ENCODE peak calls at places on chromosomes 5 and 9, in nine cellular contexts. K is astrocyte, A is GM23248, S is HepG2, J is mammary epithelial cell, Q is fibroblast of lung, F is HCT116, Y is MM.1S, I is endothelial cell of umbilical vein. T is an unnamed sample.

GRCh38 chr5:150411245-150411979 is 1.3 kb downstream of the CD74 start:
- DNase-seq in S (no peak), F (no peak), I (no peak), Q (no peak), A (peak), J (no peak), K (no peak), Y (peak), T (peak)

GRCh38 chr9:84846501-84847323 is 177.2 kb downstream of the NTRK2 start:
- DNase-seq in Y (no peak), F (no peak), Q (peak), I (no peak), K (no peak), S (no peak), J (peak), A (no peak), T (no peak)

GRCh38 chr9:114696814-114697544 is 15.0 kb upstream of the TEX48 start:
- DNase-seq in J (peak), F (no peak), A (peak), I (no peak), K (peak), Q (peak), S (no peak), Y (peak), T (no peak)

GRCh38 chr9:133980864-133981588 is 11.1 kb downstream of the VAV2 start:
- DNase-seq in Y (no peak), J (no peak), A (no peak), Q (no peak), S (no peak), I (no peak), K (no peak), F (no peak), T (no peak)

GRCh38 chr5:143405747-143406098 is 2.2 kb upstream of the NR3C1 start:
- DNase-seq in A (no peak), F (no peak), J (no peak), K (no peak), S (no peak), I (no peak), Y (no peak), Q (no peak), T (no peak)

GRCh38 chr5:141479776-141480175 is 4.0 kb downstream of the PCDHGC3 start:
- DNase-seq in S (no peak), Q (no peak), I (no peak), Y (no peak), F (no peak), J (no peak), A (peak), K (no peak), T (no peak)

GRCh38 chr9:27371382-27371781 is 74.4 kb upstream of the EQTN start:
- DNase-seq in Q (peak), S (no peak), I (no peak), F (peak), Y (no peak), K (no peak), J (peak), A (no peak), T (no peak)

GRCh38 chr5:107447587-107447986 is 223.2 kb downstream of the EFNA5 start:
- DNase-seq in S (no peak), A (no peak), Q (no peak), J (no peak), Y (no peak), K (no peak), F (no peak), I (no peak), T (no peak)

GRCh38 chr5:119537704-119538103 is 85.4 kb downstream of the HSD17B4 start:
- DNase-seq in I (peak), K (peak), S (no peak), F (no peak), Y (peak), J (peak), A (no peak), Q (peak), T (no peak)

GRCh38 chr9:94870793-94871558 is 144.5 kb downstream of the AOPEP start:
- DNase-seq in K (peak), F (no peak), A (peak), I (no peak), S (no peak), Y (peak), Q (peak), J (peak), T (no peak)

GRCh38 chr9:123002754-123003153 is 30.7 kb upstream of the GPR21 start:
- DNase-seq in Q (peak), J (no peak), I (peak), A (no peak), K (peak), F (no peak), Y (no peak), S (no peak), T (peak)

GRCh38 chr9:74639112-74639511 is 142.0 kb downstream of the RORB start:
- DNase-seq in K (no peak), Q (no peak), I (no peak), F (no peak), A (no peak), J (no peak), Y (no peak), S (no peak), T (no peak)

GRCh38 chr5:93894471-93895354 is 153.3 kb upstream of the POU5F2 start:
- DNase-seq in F (peak), Y (no peak), A (peak), J (no peak), Q (no peak), K (no peak), I (peak), S (no peak), T (no peak)

GRCh38 chr9:133733074-133733408 is 5.1 kb downstream of the SARDH start:
- DNase-seq in F (no peak), I (no peak), A (peak), Y (no peak), S (no peak), K (no peak), J (no peak), Q (no peak), T (no peak)

GRCh38 chr9:18268381-18268780 is 205.6 kb upstream of the ADAMTSL1 start:
- DNase-seq in I (peak), S (no peak), Y (no peak), Q (peak), A (peak), J (peak), F (peak), K (peak), T (peak)

GRCh38 chr9:121206516-121207370 is 5.1 kb upstream of the RAB14 start:
- DNase-seq in A (no peak), I (no peak), Q (peak), Y (no peak), J (no peak), S (no peak), K (peak), F (no peak), T (no peak)

GRCh38 chr5:150017606-150018005 is 17.1 kb downstream of the HMGXB3 start:
- DNase-seq in A (peak), K (peak), Q (peak), S (no peak), F (no peak), J (peak), Y (no peak), I (peak), T (no peak)

GRCh38 chr9:37531699-37532098 is 44.5 kb downstream of the FBXO10 start:
- DNase-seq in Y (peak), I (no peak), J (no peak), Q (no peak), A (no peak), K (no peak), F (no peak), S (no peak), T (no peak)

GRCh38 chr5:65062684-65063083 is 294.0 kb downstream of the CWC27 start:
- DNase-seq in J (peak), S (no peak), K (peak), Q (peak), I (peak), F (no peak), A (peak), Y (no peak), T (no peak)

GRCh38 chr5:67249590-67249895 is 52.9 kb upstream of the CD180 start:
- DNase-seq in I (no peak), F (no peak), Y (no peak), Q (no peak), S (no peak), J (no peak), K (no peak), A (no peak), T (no peak)

GRCh38 chr5:126101901-126102300 is 321.3 kb upstream of the GRAMD2B start:
- DNase-seq in A (no peak), K (no peak), S (no peak), Y (no peak), Q (no peak), I (no peak), F (no peak), J (no peak), T (no peak)

GRCh38 chr9:636931-637591 is 204.4 kb upstream of the DMRT1 start:
- DNase-seq in J (no peak), F (no peak), S (no peak), K (no peak), I (no peak), Q (no peak), A (no peak), Y (no peak), T (no peak)

GRCh38 chr5:130055572-130055971 is 151.3 kb downstream of the CHSY3 start:
- DNase-seq in A (peak), Q (no peak), Y (no peak), I (no peak), F (no peak), J (no peak), K (no peak), S (no peak), T (no peak)

GRCh38 chr5:77864997-77865396 is 88.9 kb upstream of the TBCA start:
- DNase-seq in A (no peak), J (no peak), Y (no peak), F (no peak), K (no peak), I (no peak), S (no peak), Q (no peak), T (no peak)

GRCh38 chr5:172417130-172417802 is 37.1 kb downstream of the SH3PXD2B start:
- DNase-seq in S (no peak), Y (no peak), J (no peak), A (peak), Q (no peak), K (no peak), F (no peak), I (no peak), T (no peak)

GRCh38 chr9:127809562-127810377 is 7.1 kb downstream of the FPGS start:
- DNase-seq in S (no peak), Y (no peak), J (peak), K (no peak), I (no peak), A (peak), F (no peak), Q (peak), T (peak)

GRCh38 chr9:18352716-18353115 is 121.2 kb upstream of the ADAMTSL1 start:
- DNase-seq in S (no peak), J (no peak), Y (no peak), Q (no peak), A (no peak), K (no peak), I (no peak), F (no peak), T (no peak)

GRCh38 chr9:17907780-17908513 is 329.1 kb downstream of the SH3GL2 start:
- DNase-seq in I (no peak), Y (no peak), J (no peak), Q (no peak), S (no peak), F (no peak), K (no peak), A (no peak), T (no peak)

GRCh38 chr5:176606032-176606431 is 3.9 kb downstream of the GPRIN1 start:
- DNase-seq in A (no peak), K (no peak), Q (no peak), S (no peak), Y (no peak), I (no peak), F (no peak), J (no peak), T (no peak)

GRCh38 chr9:81537964-81538363 is 151.4 kb downstream of the TLE1 start:
- DNase-seq in K (no peak), S (no peak), J (no peak), Y (no peak), F (no peak), A (no peak), I (no peak), Q (no peak), T (no peak)

GRCh38 chr9:97366889-97367288 is 45.0 kb upstream of the TDRD7 start:
- DNase-seq in F (no peak), Y (no peak), Q (no peak), J (no peak), A (no peak), I (no peak), S (no peak), K (no peak), T (no peak)

GRCh38 chr9:80811662-80812061 is 877.7 kb downstream of the TLE1 start:
- DNase-seq in Q (no peak), J (no peak), Y (no peak), K (no peak), S (no peak), I (no peak), A (no peak), F (no peak), T (no peak)

GRCh38 chr5:54905942-54906537 is 79.4 kb downstream of the ESM1 start:
- DNase-seq in I (peak), Q (peak), J (peak), A (peak), Y (peak), F (peak), K (no peak), S (peak), T (peak)

GRCh38 chr5:124599048-124599973 is 147.1 kb downstream of the ZNF608 start:
- DNase-seq in S (peak), Q (peak), K (peak), I (peak), J (peak), F (no peak), A (peak), Y (no peak), T (no peak)

GRCh38 chr5:68187268-68188055 is 28.1 kb upstream of the PIK3R1 start:
- DNase-seq in F (no peak), Q (peak), I (peak), J (no peak), Y (no peak), A (no peak), S (no peak), K (peak), T (peak)

GRCh38 chr5:131272365-131273123 is 8.7 kb downstream of the CDC42SE2 start:
- DNase-seq in K (no peak), S (no peak), J (no peak), Y (peak), A (no peak), F (no peak), I (no peak), Q (peak), T (no peak)

GRCh38 chr9:130908878-130909356 is 12.3 kb upstream of the QRFP start:
- DNase-seq in F (no peak), K (no peak), J (no peak), A (no peak), I (no peak), Y (no peak), Q (no peak), S (no peak), T (no peak)
- TF ChIP-seq EZH2 in F (no peak), K (no peak), J (no peak), A (no peak), I (no peak), Y (no peak), Q (no peak), S (no peak), T (no peak)

DNA sequence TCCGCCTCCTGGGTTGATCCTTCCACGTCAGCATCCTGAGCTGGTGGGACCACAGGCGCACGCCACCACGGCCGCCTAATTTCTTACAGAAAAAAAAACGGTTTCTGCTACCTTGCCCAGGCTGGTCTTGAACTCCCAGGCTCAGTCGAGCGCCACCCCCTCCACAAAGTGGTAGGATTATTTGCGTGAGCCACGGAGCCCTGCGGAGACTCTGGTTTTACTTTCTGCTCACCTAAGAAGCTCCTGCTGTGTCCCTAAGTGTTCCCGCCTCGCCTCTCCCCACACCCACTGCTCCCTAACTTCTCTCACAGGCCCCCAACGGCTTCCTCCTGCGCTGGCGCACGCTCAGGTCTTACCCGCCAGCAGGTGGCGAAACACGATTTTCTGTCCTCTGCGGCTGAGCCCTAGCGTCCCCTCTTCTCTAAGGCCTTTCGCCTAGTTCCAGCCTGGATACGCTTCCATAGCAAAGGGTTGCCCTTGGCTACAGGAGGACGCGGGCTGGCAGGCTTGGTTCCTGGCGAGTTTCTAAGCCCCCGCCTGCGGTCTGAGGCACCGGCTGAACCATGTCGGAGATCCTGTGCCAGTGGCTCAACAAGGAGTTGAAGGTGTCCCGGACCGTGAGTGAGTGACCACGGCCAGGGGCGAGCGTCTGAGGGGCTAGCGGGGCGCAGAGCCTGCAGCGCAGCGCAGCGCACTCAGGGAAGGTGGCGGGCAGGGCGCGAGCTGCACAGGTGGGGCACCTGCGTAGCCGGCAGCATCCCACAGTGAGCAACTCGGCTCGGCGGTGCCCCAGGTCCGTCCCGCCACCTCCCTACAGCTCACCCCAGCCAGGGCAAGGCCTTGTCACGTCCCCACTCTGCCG is at the start of gene SPEF2:
- DNase-seq in K (peak), S (peak), I (peak), A (peak), Q (peak), F (peak), J (peak), Y (peak), T (peak)
- H3K9ac ChIP-seq in K (peak), S (peak), I (no peak), A (peak), Q (peak), F (peak), J (peak), Y (peak), T (no peak)

DNA sequence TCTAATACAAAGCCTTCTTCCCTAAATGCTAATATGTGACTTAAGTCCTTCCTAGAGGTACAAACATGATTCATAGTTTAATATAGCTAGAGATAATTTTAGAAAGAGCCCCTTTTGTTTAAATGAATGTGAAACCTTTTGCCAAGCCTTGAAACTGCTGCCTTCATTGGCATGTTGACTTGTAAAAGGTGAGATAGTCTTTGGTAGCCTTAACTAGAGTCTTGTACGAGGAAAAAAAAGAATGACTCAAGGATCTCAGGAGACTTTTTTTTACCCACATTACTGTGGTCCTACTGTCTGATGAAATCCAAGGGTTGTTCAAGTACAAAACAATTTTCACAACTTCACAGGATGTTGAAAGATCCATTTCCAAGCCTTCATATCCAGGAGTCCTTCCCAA is 61.2 kb upstream of the FST start:
- DNase-seq in K (peak), A (peak), Y (no peak), Q (peak), S (no peak), F (no peak), J (peak), I (no peak), T (no peak)
- TF ChIP-seq EZH2 in K (no peak), A (no peak), Y (no peak), Q (no peak), S (no peak), F (no peak), J (no peak), I (no peak), T (no peak)

DNA sequence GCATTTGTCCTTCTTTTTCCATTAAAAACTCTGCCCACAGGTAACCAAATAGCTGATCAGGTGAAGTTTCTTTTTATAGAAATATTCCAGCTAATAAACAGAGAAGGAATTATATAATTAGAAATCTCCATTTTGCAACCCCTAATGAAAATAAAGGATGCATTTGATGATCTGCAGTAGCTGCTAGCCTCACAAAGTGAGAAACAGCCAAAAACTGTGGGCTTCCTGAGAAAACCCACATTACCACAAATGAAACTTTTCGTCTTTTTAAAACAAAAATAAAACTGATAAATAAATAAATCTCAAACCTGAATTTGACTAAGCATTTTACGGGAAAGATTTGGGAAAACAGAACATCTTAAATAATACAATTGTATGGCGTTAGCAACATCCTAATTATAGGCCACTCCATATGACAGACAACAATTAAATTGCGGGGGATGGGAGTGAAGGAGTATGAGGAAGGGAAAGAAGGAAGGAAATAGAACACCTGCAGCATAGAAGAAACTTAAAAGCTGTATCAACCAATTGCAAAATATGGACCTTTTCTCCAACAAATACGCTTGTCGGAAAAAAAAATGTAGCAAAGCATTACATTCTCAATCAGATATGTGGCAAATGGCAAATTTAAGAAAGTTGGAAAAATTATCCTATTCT is 283.0 kb upstream of the ITGA1 start:
- DNase-seq in S (no peak), J (no peak), A (no peak), F (no peak), K (no peak), I (no peak), Y (peak), Q (no peak), T (no peak)
- H3K9ac ChIP-seq in S (no peak), J (no peak), A (no peak), F (no peak), K (no peak), I (no peak), Y (no peak), Q (no peak), T (no peak)

DNA sequence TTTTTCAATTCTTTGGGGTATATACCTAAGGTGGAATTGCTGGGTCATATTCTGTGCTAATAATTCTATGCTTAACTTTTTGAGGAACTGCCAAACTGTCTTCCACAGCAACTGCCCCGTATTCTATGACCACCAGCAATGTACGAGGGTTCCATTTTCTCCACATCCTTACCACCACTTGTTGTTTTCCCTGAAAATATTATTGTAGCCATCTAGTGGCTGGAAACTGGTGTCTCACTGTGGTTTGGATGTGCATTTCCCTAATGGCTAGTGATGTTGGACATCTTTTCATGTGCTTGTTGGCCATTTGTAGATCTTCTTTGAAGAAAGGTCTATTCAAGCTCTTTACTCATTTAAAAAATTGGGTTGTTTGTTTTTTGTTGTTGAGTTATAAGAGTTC is 30.7 kb downstream of the MSX2 start:
- DNase-seq in Y (no peak), J (no peak), S (no peak), A (peak), K (no peak), Q (peak), F (no peak), I (no peak), T (peak)
- TF ChIP-seq EZH2 in Y (no peak), J (no peak), S (no peak), A (no peak), K (no peak), Q (no peak), F (no peak), I (no peak), T (no peak)

DNA sequence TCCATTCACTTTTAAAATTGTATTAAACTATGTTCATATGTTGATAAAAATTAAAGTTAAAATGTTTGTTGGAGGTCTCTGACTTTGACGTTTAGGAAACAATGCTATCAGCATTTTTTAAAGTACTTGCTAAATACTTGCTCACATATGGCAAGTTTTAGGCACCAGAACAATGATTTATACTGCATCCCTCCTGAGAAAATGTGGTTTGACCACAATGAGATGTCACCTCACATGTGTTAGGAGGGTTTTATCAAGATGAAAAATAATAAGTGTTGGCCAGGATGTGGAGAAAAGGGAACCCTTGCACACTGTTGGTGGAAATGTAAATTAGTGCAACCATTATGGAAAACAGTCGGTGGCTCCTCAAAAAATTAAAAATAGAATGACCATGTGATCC is 180.8 kb downstream of the HSD17B3 start:
- DNase-seq in J (no peak), A (no peak), K (peak), S (no peak), F (no peak), Y (no peak), I (no peak), Q (peak), T (no peak)
- H3K9ac ChIP-seq in J (no peak), A (no peak), K (no peak), S (no peak), F (no peak), Y (no peak), I (no peak), Q (no peak), T (no peak)

T was measured in neural progenitor cell.